ENCODE peak calls at places on chromosomes 3 and 15, in seven cellular contexts. One of them, this sample, is unnamed.
A peak's percentile ranks its signal among the peaks of the same experiment; 100 is the strongest.

GRCh38 chr3:137105277-137105977 is 147.6 kb downstream of the IL20RB start:
- DNase-seq in AG04450: peak; percentile 30
- DNase-seq in neural crest cell: peak; percentile 39
- DNase-seq in cardiac fibroblast: peak; percentile 76
- DNase-seq in progenitor cell of endocrine pancreas: no peak
- DNase-seq in uterus: no peak
- DNase-seq in PC-3: peak; percentile 75
- DNase-seq in this sample: peak; percentile 22

GRCh38 chr3:165874663-165875489 is 37.7 kb upstream of the BCHE start:
- DNase-seq in AG04450: no peak
- DNase-seq in neural crest cell: no peak
- DNase-seq in cardiac fibroblast: no peak
- DNase-seq in progenitor cell of endocrine pancreas: no peak
- DNase-seq in uterus: no peak
- DNase-seq in PC-3: peak; percentile 38
- DNase-seq in this sample: no peak

GRCh38 chr3:27717200-27717852 is 4.8 kb downstream of the EOMES start:
- DNase-seq in AG04450: no peak
- DNase-seq in neural crest cell: no peak
- DNase-seq in cardiac fibroblast: no peak
- DNase-seq in progenitor cell of endocrine pancreas: no peak
- DNase-seq in uterus: no peak
- DNase-seq in PC-3: no peak
- DNase-seq in this sample: no peak

GRCh38 chr3:127195417-127195816 is 2.5 kb downstream of the PRR23E start:
- DNase-seq in AG04450: no peak
- DNase-seq in neural crest cell: no peak
- DNase-seq in cardiac fibroblast: no peak
- DNase-seq in progenitor cell of endocrine pancreas: no peak
- DNase-seq in uterus: no peak
- DNase-seq in PC-3: no peak
- DNase-seq in this sample: no peak

GRCh38 chr15:99502182-99502581 is 63.6 kb upstream of the MEF2A start:
- DNase-seq in AG04450: no peak
- DNase-seq in neural crest cell: no peak
- DNase-seq in cardiac fibroblast: no peak
- DNase-seq in progenitor cell of endocrine pancreas: no peak
- DNase-seq in uterus: no peak
- DNase-seq in PC-3: no peak
- DNase-seq in this sample: no peak

GRCh38 chr15:82585072-82585471 is 44.8 kb upstream of the RPS17 start:
- DNase-seq in AG04450: no peak
- DNase-seq in neural crest cell: no peak
- DNase-seq in cardiac fibroblast: peak; percentile 59
- DNase-seq in progenitor cell of endocrine pancreas: no peak
- DNase-seq in uterus: no peak
- DNase-seq in PC-3: no peak
- DNase-seq in this sample: no peak

GRCh38 chr15:39666671-39667070 is 85.8 kb downstream of the THBS1 start:
- DNase-seq in AG04450: peak; percentile 38
- DNase-seq in neural crest cell: no peak
- DNase-seq in cardiac fibroblast: peak; percentile 18
- DNase-seq in progenitor cell of endocrine pancreas: no peak
- DNase-seq in uterus: no peak
- DNase-seq in PC-3: no peak
- DNase-seq in this sample: no peak

GRCh38 chr3:188539631-188540194 is 385.8 kb downstream of the LPP start:
- DNase-seq in AG04450: no peak
- DNase-seq in neural crest cell: no peak
- DNase-seq in cardiac fibroblast: no peak
- DNase-seq in progenitor cell of endocrine pancreas: no peak
- DNase-seq in uterus: no peak
- DNase-seq in PC-3: no peak
- DNase-seq in this sample: no peak

GRCh38 chr3:156620260-156620659 is 54.1 kb upstream of the TIPARP start:
- DNase-seq in AG04450: no peak
- DNase-seq in neural crest cell: no peak
- DNase-seq in cardiac fibroblast: peak; percentile 46
- DNase-seq in progenitor cell of endocrine pancreas: no peak
- DNase-seq in uterus: no peak
- DNase-seq in PC-3: peak; percentile 23
- DNase-seq in this sample: no peak

GRCh38 chr15:73941871-73942635 is 15.8 kb downstream of the LOXL1 start:
- DNase-seq in AG04450: no peak
- DNase-seq in neural crest cell: no peak
- DNase-seq in cardiac fibroblast: no peak
- DNase-seq in progenitor cell of endocrine pancreas: no peak
- DNase-seq in uterus: no peak
- DNase-seq in PC-3: peak; percentile 90
- DNase-seq in this sample: no peak

GRCh38 chr3:112333002-112333385 is at the start of gene CD200:
- DNase-seq in AG04450: no peak
- DNase-seq in neural crest cell: peak; percentile 59
- DNase-seq in cardiac fibroblast: peak; percentile 62
- DNase-seq in progenitor cell of endocrine pancreas: peak; percentile 58
- DNase-seq in uterus: peak; percentile 70
- DNase-seq in PC-3: no peak
- DNase-seq in this sample: no peak

GRCh38 chr15:60933914-60934885 is 294.9 kb downstream of the RORA start:
- DNase-seq in AG04450: no peak
- DNase-seq in neural crest cell: no peak
- DNase-seq in cardiac fibroblast: no peak
- DNase-seq in progenitor cell of endocrine pancreas: no peak
- DNase-seq in uterus: no peak
- DNase-seq in PC-3: no peak
- DNase-seq in this sample: no peak

GRCh38 chr3:143881102-143881501 is 32.8 kb upstream of the SLC9A9 start:
- DNase-seq in AG04450: no peak
- DNase-seq in neural crest cell: no peak
- DNase-seq in cardiac fibroblast: peak; percentile 30
- DNase-seq in progenitor cell of endocrine pancreas: no peak
- DNase-seq in uterus: no peak
- DNase-seq in PC-3: no peak
- DNase-seq in this sample: no peak

GRCh38 chr3:77466562-77466961 is 426.7 kb downstream of the ROBO2 start:
- DNase-seq in AG04450: no peak
- DNase-seq in neural crest cell: no peak
- DNase-seq in cardiac fibroblast: no peak
- DNase-seq in progenitor cell of endocrine pancreas: no peak
- DNase-seq in uterus: no peak
- DNase-seq in PC-3: no peak
- DNase-seq in this sample: no peak

GRCh38 chr3:125039041-125039896 is 16.5 kb downstream of the HEG1 start:
- DNase-seq in AG04450: no peak
- DNase-seq in neural crest cell: no peak
- DNase-seq in cardiac fibroblast: no peak
- DNase-seq in progenitor cell of endocrine pancreas: no peak
- DNase-seq in uterus: no peak
- DNase-seq in PC-3: no peak
- DNase-seq in this sample: no peak

GRCh38 chr15:40960151-40960885 is 7.0 kb downstream of the CHAC1 start:
- DNase-seq in AG04450: no peak
- DNase-seq in neural crest cell: no peak
- DNase-seq in cardiac fibroblast: no peak
- DNase-seq in progenitor cell of endocrine pancreas: no peak
- DNase-seq in uterus: no peak
- DNase-seq in PC-3: no peak
- DNase-seq in this sample: no peak

GRCh38 chr3:105093853-105094252 is 272.9 kb upstream of the ALCAM start:
- DNase-seq in AG04450: no peak
- DNase-seq in neural crest cell: no peak
- DNase-seq in cardiac fibroblast: no peak
- DNase-seq in progenitor cell of endocrine pancreas: no peak
- DNase-seq in uterus: no peak
- DNase-seq in PC-3: no peak
- DNase-seq in this sample: no peak

GRCh38 chr15:25883860-25884259 is 20.7 kb upstream of the ATP10A start:
- DNase-seq in AG04450: peak; percentile 79
- DNase-seq in neural crest cell: no peak
- DNase-seq in cardiac fibroblast: peak; percentile 92
- DNase-seq in progenitor cell of endocrine pancreas: no peak
- DNase-seq in uterus: no peak
- DNase-seq in PC-3: peak; percentile 90
- DNase-seq in this sample: no peak

GRCh38 chr3:30631237-30631961 is 25.0 kb downstream of the TGFBR2 start:
- DNase-seq in AG04450: no peak
- DNase-seq in neural crest cell: no peak
- DNase-seq in cardiac fibroblast: peak; percentile 80
- DNase-seq in progenitor cell of endocrine pancreas: no peak
- DNase-seq in uterus: no peak
- DNase-seq in PC-3: peak; percentile 51
- DNase-seq in this sample: no peak

GRCh38 chr3:30629736-30630135 is 23.3 kb downstream of the TGFBR2 start:
- DNase-seq in AG04450: no peak
- DNase-seq in neural crest cell: no peak
- DNase-seq in cardiac fibroblast: no peak
- DNase-seq in progenitor cell of endocrine pancreas: no peak
- DNase-seq in uterus: no peak
- DNase-seq in PC-3: no peak
- DNase-seq in this sample: no peak

GRCh38 chr3:30628188-30628930 is 22.0 kb downstream of the TGFBR2 start:
- DNase-seq in AG04450: no peak
- DNase-seq in neural crest cell: no peak
- DNase-seq in cardiac fibroblast: no peak
- DNase-seq in progenitor cell of endocrine pancreas: no peak
- DNase-seq in uterus: no peak
- DNase-seq in PC-3: no peak
- DNase-seq in this sample: no peak

GRCh38 chr3:30630238-30631030 is 24.0 kb downstream of the TGFBR2 start:
- DNase-seq in AG04450: no peak
- DNase-seq in neural crest cell: no peak
- DNase-seq in cardiac fibroblast: no peak
- DNase-seq in progenitor cell of endocrine pancreas: no peak
- DNase-seq in uterus: no peak
- DNase-seq in PC-3: no peak
- DNase-seq in this sample: no peak

GRCh38 chr3:30628931-30629590 is 22.7 kb downstream of the TGFBR2 start:
- DNase-seq in AG04450: no peak
- DNase-seq in neural crest cell: no peak
- DNase-seq in cardiac fibroblast: peak; percentile 65
- DNase-seq in progenitor cell of endocrine pancreas: no peak
- DNase-seq in uterus: no peak
- DNase-seq in PC-3: no peak
- DNase-seq in this sample: no peak
- TF ChIP-seq CTCF in AG04450: no peak
- TF ChIP-seq CTCF in neural crest cell: no peak
- TF ChIP-seq CTCF in cardiac fibroblast: no peak
- TF ChIP-seq CTCF in progenitor cell of endocrine pancreas: no peak
- TF ChIP-seq CTCF in uterus: peak; percentile 19
- TF ChIP-seq CTCF in PC-3: peak; percentile 27
- TF ChIP-seq CTCF in this sample: no peak

DNA sequence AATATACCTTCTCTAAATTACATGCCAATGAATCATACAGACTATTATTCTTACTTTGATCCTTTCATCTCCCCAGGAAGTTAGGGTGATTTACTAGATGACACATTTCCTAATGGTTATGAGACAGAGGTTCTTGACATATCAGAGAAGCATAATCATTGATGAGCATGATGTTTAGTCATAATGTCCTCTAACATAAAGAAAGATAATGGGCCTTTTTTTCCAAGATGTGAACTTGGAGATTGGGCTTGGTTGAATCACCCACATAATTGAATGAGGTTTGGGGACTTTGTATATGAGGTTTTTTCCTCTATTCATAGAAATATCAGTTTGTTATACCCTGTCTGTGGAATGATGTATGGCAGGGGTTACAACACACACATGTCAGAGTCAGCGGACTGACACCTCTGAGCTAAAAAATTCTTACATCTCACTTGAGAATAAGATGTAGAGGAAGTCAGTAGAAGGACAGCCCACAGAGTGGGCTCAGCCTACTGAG is 69.7 kb upstream of the DCBLD2 start:
- DNase-seq in AG04450: no peak
- DNase-seq in neural crest cell: no peak
- DNase-seq in cardiac fibroblast: peak; percentile 95
- DNase-seq in progenitor cell of endocrine pancreas: no peak
- DNase-seq in uterus: no peak
- DNase-seq in PC-3: peak; percentile 98
- DNase-seq in this sample: no peak
- TF ChIP-seq CTCF in AG04450: no peak
- TF ChIP-seq CTCF in neural crest cell: no peak
- TF ChIP-seq CTCF in cardiac fibroblast: peak; percentile 11
- TF ChIP-seq CTCF in progenitor cell of endocrine pancreas: no peak
- TF ChIP-seq CTCF in uterus: no peak
- TF ChIP-seq CTCF in PC-3: no peak
- TF ChIP-seq CTCF in this sample: no peak

DNA sequence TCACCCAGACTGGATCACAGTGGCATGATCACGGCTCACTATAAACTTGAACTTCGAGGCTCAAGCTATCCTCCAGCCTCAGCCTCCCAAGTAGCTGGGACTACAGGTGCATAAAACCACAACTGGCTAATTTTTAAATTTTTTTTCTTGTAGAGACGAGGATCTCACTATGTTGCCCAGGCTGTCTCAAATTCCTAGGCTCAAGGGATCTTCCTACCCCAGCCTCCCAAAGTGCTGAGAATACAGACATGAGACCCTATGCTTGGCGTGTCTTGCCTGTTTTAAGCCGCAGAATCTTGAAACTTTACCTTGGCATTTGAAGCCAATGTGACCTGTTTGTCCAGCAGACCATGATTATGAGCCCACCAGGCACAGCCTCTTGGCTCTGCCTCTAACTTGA is 119.9 kb downstream of the OPA1 start:
- DNase-seq in AG04450: no peak
- DNase-seq in neural crest cell: no peak
- DNase-seq in cardiac fibroblast: no peak
- DNase-seq in progenitor cell of endocrine pancreas: no peak
- DNase-seq in uterus: no peak
- DNase-seq in PC-3: no peak
- DNase-seq in this sample: no peak
- TF ChIP-seq CTCF in AG04450: no peak
- TF ChIP-seq CTCF in neural crest cell: no peak
- TF ChIP-seq CTCF in cardiac fibroblast: no peak
- TF ChIP-seq CTCF in progenitor cell of endocrine pancreas: no peak
- TF ChIP-seq CTCF in uterus: no peak
- TF ChIP-seq CTCF in PC-3: no peak
- TF ChIP-seq CTCF in this sample: no peak

GRCh38 chr3:123700791-123701712 is 116.2 kb upstream of the HACD2 start:
- DNase-seq in AG04450: no peak
- DNase-seq in neural crest cell: no peak
- DNase-seq in cardiac fibroblast: no peak
- DNase-seq in progenitor cell of endocrine pancreas: no peak
- DNase-seq in uterus: peak; percentile 81
- DNase-seq in PC-3: no peak
- DNase-seq in this sample: no peak

GRCh38 chr3:123706871-123707270 is 122.0 kb upstream of the HACD2 start:
- DNase-seq in AG04450: no peak
- DNase-seq in neural crest cell: no peak
- DNase-seq in cardiac fibroblast: peak; percentile 55
- DNase-seq in progenitor cell of endocrine pancreas: no peak
- DNase-seq in uterus: no peak
- DNase-seq in PC-3: peak; percentile 26
- DNase-seq in this sample: no peak

GRCh38 chr3:123698813-123699212 is 114.0 kb upstream of the HACD2 start:
- DNase-seq in AG04450: no peak
- DNase-seq in neural crest cell: no peak
- DNase-seq in cardiac fibroblast: no peak
- DNase-seq in progenitor cell of endocrine pancreas: no peak
- DNase-seq in uterus: no peak
- DNase-seq in PC-3: no peak
- DNase-seq in this sample: no peak

GRCh38 chr3:123705886-123706285 is 121.0 kb upstream of the HACD2 start:
- DNase-seq in AG04450: no peak
- DNase-seq in neural crest cell: no peak
- DNase-seq in cardiac fibroblast: no peak
- DNase-seq in progenitor cell of endocrine pancreas: no peak
- DNase-seq in uterus: no peak
- DNase-seq in PC-3: no peak
- DNase-seq in this sample: no peak

GRCh38 chr3:123702720-123703119 is 117.9 kb upstream of the HACD2 start:
- DNase-seq in AG04450: no peak
- DNase-seq in neural crest cell: no peak
- DNase-seq in cardiac fibroblast: no peak
- DNase-seq in progenitor cell of endocrine pancreas: no peak
- DNase-seq in uterus: no peak
- DNase-seq in PC-3: no peak
- DNase-seq in this sample: no peak
- TF ChIP-seq CTCF in AG04450: no peak
- TF ChIP-seq CTCF in neural crest cell: no peak
- TF ChIP-seq CTCF in cardiac fibroblast: no peak
- TF ChIP-seq CTCF in progenitor cell of endocrine pancreas: no peak
- TF ChIP-seq CTCF in uterus: no peak
- TF ChIP-seq CTCF in PC-3: no peak
- TF ChIP-seq CTCF in this sample: no peak

This sample was measured in D721Med.